ENCODE peak calls at places on chromosomes 12 and 14, in seven cellular contexts. D is trophoblast cell, G is mesenchymal stem cell, B is IMR-90, W is H9, T is H1, H is neuronal stem cell. Y is an unnamed sample.

GRCh38 chr12:119841433-119842210 is 35.5 kb downstream of the CIT start:
- DNase-seq in T (no peak), G (peak), H (no peak), W (no peak), D (no peak), B (peak), Y (no peak)

GRCh38 chr12:224330-224729 is 10.4 kb upstream of the SLC6A12 start:
- DNase-seq in H (no peak), D (no peak), G (no peak), B (no peak), W (peak), T (no peak), Y (no peak)

GRCh38 chr14:35403085-35403396 is 1.5 kb downstream of the NFKBIA start:
- DNase-seq in W (no peak), G (no peak), B (peak), D (peak), H (no peak), T (no peak), Y (no peak)

GRCh38 chr12:80937391-80938238 is at the start of gene LIN7A:
- DNase-seq in T (no peak), G (peak), W (peak), D (peak), H (peak), B (peak), Y (peak)

GRCh38 chr14:54652188-54652889 is 85.4 kb downstream of the SAMD4A start:
- DNase-seq in B (peak), G (peak), D (peak), W (peak), T (no peak), H (peak), Y (peak)

GRCh38 chr14:65169351-65169750 is 67.0 kb upstream of the MAX start:
- DNase-seq in H (no peak), W (no peak), D (peak), T (no peak), B (peak), G (peak), Y (no peak)

GRCh38 chr12:88298761-88299242 is 156.7 kb downstream of the TMTC3 start:
- DNase-seq in G (peak), T (no peak), B (peak), W (no peak), H (no peak), D (peak), Y (peak)

GRCh38 chr14:22822017-22822618 is 6.9 kb upstream of the SLC7A7 start:
- DNase-seq in D (no peak), T (peak), H (no peak), B (no peak), W (peak), G (no peak), Y (peak)

GRCh38 chr12:4145990-4146859 is 127.3 kb upstream of the CCND2 start:
- DNase-seq in G (no peak), D (no peak), T (no peak), H (no peak), W (no peak), B (no peak), Y (peak)

GRCh38 chr12:92597997-92598396 is 104.8 kb upstream of the PLEKHG7 start:
- DNase-seq in T (no peak), D (peak), B (peak), H (no peak), G (peak), W (no peak), Y (no peak)

GRCh38 chr12:84974177-84974815 is 61.7 kb upstream of the SLC6A15 start:
- DNase-seq in T (no peak), D (no peak), W (no peak), B (no peak), G (peak), H (no peak), Y (peak)

GRCh38 chr12:32107376-32108267 is 975 bp downstream of the BICD1 start:
- DNase-seq in W (no peak), B (peak), H (peak), D (peak), G (peak), T (no peak), Y (peak)

GRCh38 chr12:121789800-121790748 is 3.4 kb downstream of the RHOF start:
- DNase-seq in G (peak), W (no peak), H (no peak), D (peak), B (peak), T (no peak), Y (peak)

GRCh38 chr14:104678901-104679705 is 10.3 kb upstream of the INF2 start:
- DNase-seq in B (no peak), D (no peak), H (no peak), T (peak), W (no peak), G (no peak), Y (no peak)

GRCh38 chr12:93982847-93983315 is 165.5 kb upstream of the PLXNC1 start:
- DNase-seq in B (peak), T (no peak), H (no peak), W (no peak), D (no peak), G (peak), Y (peak)

GRCh38 chr12:76694369-76694768 is 69.5 kb upstream of the ZDHHC17 start:
- DNase-seq in D (no peak), H (no peak), T (no peak), B (no peak), W (no peak), G (no peak), Y (no peak)

GRCh38 chr14:51023964-51024363 is 70.9 kb downstream of the TRIM9 start:
- DNase-seq in G (no peak), T (no peak), H (no peak), D (no peak), W (no peak), B (no peak), Y (no peak)

GRCh38 chr12:19576421-19576925 is 137.2 kb downstream of the AEBP2 start:
- DNase-seq in W (no peak), G (peak), B (peak), H (no peak), T (no peak), D (no peak), Y (no peak)

GRCh38 chr12:52377266-52377665 is 8.2 kb downstream of the KRT84 start:
- DNase-seq in D (no peak), G (no peak), W (no peak), H (no peak), B (no peak), T (no peak), Y (no peak)

GRCh38 chr14:99968156-99968920 is 96.9 kb upstream of the EVL start:
- DNase-seq in T (no peak), H (no peak), B (peak), W (no peak), D (no peak), G (peak), Y (no peak)

GRCh38 chr12:109910969-109911348 is 10.9 kb downstream of the TCHP start:
- DNase-seq in W (peak), D (peak), B (peak), G (peak), T (peak), H (no peak), Y (peak)

GRCh38 chr12:50751921-50752721 is 11.8 kb upstream of the ATF1 start:
- DNase-seq in G (peak), W (peak), B (peak), T (no peak), H (no peak), D (no peak), Y (no peak)

GRCh38 chr12:110282956-110283817 is 2.1 kb downstream of the ATP2A2 start:
- DNase-seq in D (no peak), T (no peak), H (no peak), G (peak), W (no peak), B (no peak), Y (no peak)

GRCh38 chr12:58393152-58393551 is 451.8 kb downstream of the ATP23 start:
- DNase-seq in B (peak), W (no peak), H (no peak), G (peak), T (no peak), D (peak), Y (no peak)

GRCh38 chr12:23684121-23684520 is 265.3 kb downstream of the SOX5 start:
- DNase-seq in D (no peak), T (no peak), W (no peak), G (no peak), H (no peak), B (no peak), Y (no peak)

GRCh38 chr14:71143391-71144290 is 236.4 kb downstream of the PCNX1 start:
- DNase-seq in T (no peak), G (peak), H (no peak), D (peak), B (peak), W (no peak), Y (peak)

GRCh38 chr14:70170976-70171375 is 17.8 kb downstream of the SLC8A3 start:
- DNase-seq in D (no peak), T (no peak), G (no peak), B (no peak), H (no peak), W (no peak), Y (no peak)

GRCh38 chr14:68987653-68988036 is 8.5 kb upstream of the ACTN1 start:
- DNase-seq in H (peak), B (no peak), T (no peak), G (no peak), D (no peak), W (peak), Y (peak)

GRCh38 chr12:6987956-6988573 is 17.4 kb downstream of the EMG1 start:
- DNase-seq in H (no peak), B (no peak), D (peak), W (no peak), G (no peak), T (no peak), Y (no peak)

GRCh38 chr14:97873291-97873690 is 1076.1 kb downstream of the VRK1 start:
- DNase-seq in T (no peak), H (no peak), D (no peak), G (no peak), W (no peak), B (no peak), Y (no peak)

GRCh38 chr12:108568653-108569154 is 6.3 kb downstream of the ISCU start:
- DNase-seq in B (no peak), G (no peak), W (no peak), D (no peak), H (no peak), T (peak), Y (no peak)

GRCh38 chr14:64510127-64510808 is 5.7 kb downstream of the ZBTB1 start:
- DNase-seq in W (no peak), B (no peak), H (no peak), G (no peak), T (no peak), D (no peak), Y (peak)

GRCh38 chr14:42110167-42110566 is 503.5 kb downstream of the LRFN5 start:
- DNase-seq in B (peak), G (peak), W (peak), T (no peak), H (no peak), D (peak), Y (peak)

GRCh38 chr12:124352839-124353238 is 57.9 kb downstream of the RFLNA start:
- DNase-seq in T (no peak), H (no peak), D (no peak), B (no peak), W (no peak), G (peak), Y (no peak)

GRCh38 chr12:124351422-124351821 is 56.5 kb downstream of the RFLNA start:
- DNase-seq in T (no peak), B (no peak), H (no peak), G (no peak), D (no peak), W (no peak), Y (no peak)

GRCh38 chr12:124352257-124352656 is 57.4 kb downstream of the RFLNA start:
- DNase-seq in G (no peak), B (no peak), H (no peak), D (no peak), W (no peak), T (no peak), Y (no peak)

GRCh38 chr12:124356221-124356620 is 61.3 kb downstream of the RFLNA start:
- DNase-seq in T (no peak), D (no peak), W (no peak), B (no peak), H (no peak), G (no peak), Y (no peak)

GRCh38 chr12:124354400-124354799 is 59.5 kb downstream of the RFLNA start:
- DNase-seq in H (no peak), B (no peak), W (no peak), T (no peak), G (no peak), D (no peak), Y (no peak)
- H3K18ac ChIP-seq in H (peak), B (no peak), W (no peak), T (no peak), G (no peak), D (no peak), Y (no peak)

DNA sequence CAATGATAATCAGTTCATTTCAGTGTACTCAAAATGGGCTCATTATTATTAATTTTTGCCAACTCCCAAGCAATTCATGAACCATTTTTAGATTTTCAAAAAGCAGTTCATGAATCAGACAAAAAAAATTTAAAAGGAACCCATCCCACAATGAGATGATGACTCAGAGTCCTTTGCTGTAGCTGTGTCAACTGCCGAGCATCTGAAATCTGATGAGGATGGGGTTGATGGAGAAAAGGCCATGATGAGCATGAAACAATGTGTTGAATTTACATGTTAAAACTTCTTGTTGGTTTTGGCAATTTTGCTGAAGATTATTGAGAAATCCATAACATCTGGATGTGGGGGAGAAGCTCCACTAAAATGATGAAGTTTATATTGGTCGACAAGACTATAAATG is 378.0 kb downstream of the FOXG1 start:
- DNase-seq in B (peak), T (no peak), G (no peak), H (no peak), W (no peak), D (peak), Y (no peak)
- H4K8ac ChIP-seq in B (no peak), T (no peak), G (no peak), H (no peak), W (no peak), D (no peak), Y (no peak)

GRCh38 chr14:102717211-102717610 is 60.0 kb upstream of the TRAF3 start:
- DNase-seq in G (no peak), H (no peak), T (peak), B (no peak), W (no peak), D (no peak), Y (no peak)
- H3K4me2 ChIP-seq in G (no peak), H (no peak), T (no peak), B (no peak), W (no peak), D (no peak), Y (no peak)

DNA sequence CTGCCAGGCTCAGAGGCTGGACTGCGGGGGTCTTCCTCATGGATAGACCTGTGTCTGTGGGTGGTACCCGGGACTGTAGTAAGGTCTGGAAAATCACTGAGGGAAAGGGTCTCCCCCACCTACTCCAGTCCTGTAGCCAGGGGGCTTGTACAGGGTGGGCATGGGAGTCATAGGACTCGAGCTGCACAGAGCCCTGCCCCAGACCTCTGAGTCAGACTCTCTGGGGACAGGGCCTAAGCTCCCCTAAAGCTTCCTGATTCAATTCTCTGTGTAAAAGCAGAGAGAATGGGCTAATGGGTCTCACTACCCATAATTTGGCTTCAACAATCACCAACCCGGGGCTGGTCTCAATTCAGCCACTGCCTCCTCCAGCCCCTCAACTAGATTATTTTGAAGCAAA is 27.0 kb downstream of the LRTM2 start:
- DNase-seq in D (no peak), G (no peak), B (no peak), W (no peak), H (no peak), T (no peak), Y (no peak)
- H3K18ac ChIP-seq in D (no peak), G (no peak), B (no peak), W (no peak), H (no peak), T (no peak), Y (no peak)

GRCh38 chr12:65813983-65814382 is 10.3 kb upstream of the HMGA2 start:
- DNase-seq in B (no peak), G (no peak), W (no peak), H (no peak), D (no peak), T (no peak), Y (no peak)
- H4K8ac ChIP-seq in B (no peak), G (no peak), W (no peak), H (no peak), D (no peak), T (no peak), Y (no peak)

GRCh38 chr12:13173537-13173936 is 23.0 kb upstream of the EMP1 start:
- DNase-seq in B (peak), D (peak), H (no peak), G (peak), W (no peak), T (peak), Y (peak)
- H3K4me2 ChIP-seq in B (peak), D (no peak), H (no peak), G (no peak), W (no peak), T (no peak), Y (no peak)

Y was measured in mesendoderm.